ENCODE peak calls at places on chromosome 10, in five cellular contexts. One of them, this sample, is unnamed.

GRCh38 chr10:104043185-104043830 is 42.4 kb downstream of the COL17A1 start:
- DNase-seq in lower leg skin: peak
- DNase-seq in sigmoid colon: no peak
- DNase-seq in A549: no peak
- DNase-seq in heart left ventricle: no peak
- DNase-seq in this sample: no peak

GRCh38 chr10:106424981-106425380 is 739.5 kb downstream of the SORCS1 start:
- DNase-seq in sigmoid colon: no peak
- DNase-seq in heart left ventricle: no peak
- DNase-seq in lower leg skin: no peak
- DNase-seq in A549: peak
- DNase-seq in this sample: no peak

GRCh38 chr10:100483876-100484666 is 21.3 kb downstream of the WNT8B start:
- DNase-seq in lower leg skin: peak
- DNase-seq in A549: no peak
- DNase-seq in sigmoid colon: no peak
- DNase-seq in heart left ventricle: no peak
- DNase-seq in this sample: no peak

GRCh38 chr10:66180651-66181318 is 745.1 kb upstream of the LRRTM3 start:
- DNase-seq in A549: peak
- DNase-seq in lower leg skin: no peak
- DNase-seq in heart left ventricle: no peak
- DNase-seq in sigmoid colon: no peak
- DNase-seq in this sample: peak

GRCh38 chr10:6171891-6172354 is 30.8 kb upstream of the PFKFB3 start:
- DNase-seq in heart left ventricle: peak
- DNase-seq in lower leg skin: peak
- DNase-seq in A549: no peak
- DNase-seq in sigmoid colon: peak
- DNase-seq in this sample: no peak

GRCh38 chr10:60661627-60662026 is 116.7 kb upstream of the CDK1 start:
- DNase-seq in heart left ventricle: no peak
- DNase-seq in lower leg skin: no peak
- DNase-seq in sigmoid colon: no peak
- DNase-seq in A549: peak
- DNase-seq in this sample: peak

GRCh38 chr10:90461437-90462155 is 396.2 kb downstream of the HTR7 start:
- DNase-seq in lower leg skin: no peak
- DNase-seq in heart left ventricle: no peak
- DNase-seq in sigmoid colon: no peak
- DNase-seq in A549: no peak
- DNase-seq in this sample: no peak

GRCh38 chr10:60990663-60991062 is 46.7 kb upstream of the RHOBTB1 start:
- DNase-seq in lower leg skin: no peak
- DNase-seq in sigmoid colon: no peak
- DNase-seq in A549: no peak
- DNase-seq in heart left ventricle: no peak
- DNase-seq in this sample: no peak

GRCh38 chr10:101397140-101397539 is 43.2 kb downstream of the BTRC start:
- DNase-seq in lower leg skin: no peak
- DNase-seq in A549: peak
- DNase-seq in heart left ventricle: no peak
- DNase-seq in sigmoid colon: no peak
- DNase-seq in this sample: peak

GRCh38 chr10:131821378-131822012 is 79.3 kb upstream of the PPP2R2D start:
- DNase-seq in lower leg skin: peak
- DNase-seq in heart left ventricle: no peak
- DNase-seq in sigmoid colon: peak
- DNase-seq in A549: no peak
- DNase-seq in this sample: no peak

GRCh38 chr10:1382711-1383110 is 326.5 kb downstream of the WDR37 start:
- DNase-seq in A549: no peak
- DNase-seq in heart left ventricle: no peak
- DNase-seq in lower leg skin: peak
- DNase-seq in sigmoid colon: no peak
- DNase-seq in this sample: no peak

GRCh38 chr10:69726850-69727249 is 74.9 kb upstream of the COL13A1 start:
- DNase-seq in A549: no peak
- DNase-seq in sigmoid colon: no peak
- DNase-seq in heart left ventricle: no peak
- DNase-seq in lower leg skin: peak
- DNase-seq in this sample: no peak

GRCh38 chr10:7915923-7916322 is 97.6 kb downstream of the TAF3 start:
- DNase-seq in lower leg skin: no peak
- DNase-seq in A549: no peak
- DNase-seq in heart left ventricle: no peak
- DNase-seq in sigmoid colon: no peak
- DNase-seq in this sample: peak

GRCh38 chr10:75070478-75071163 is 40.8 kb upstream of the SAMD8 start:
- DNase-seq in sigmoid colon: no peak
- DNase-seq in heart left ventricle: peak
- DNase-seq in A549: no peak
- DNase-seq in lower leg skin: no peak
- DNase-seq in this sample: no peak

GRCh38 chr10:46237815-46238510 is 48.8 kb upstream of the ANTXRL start:
- DNase-seq in heart left ventricle: no peak
- DNase-seq in A549: no peak
- DNase-seq in lower leg skin: peak
- DNase-seq in sigmoid colon: no peak
- DNase-seq in this sample: no peak

GRCh38 chr10:80158598-80159127 is 26.1 kb downstream of the PLAC9 start:
- DNase-seq in A549: peak
- DNase-seq in lower leg skin: peak
- DNase-seq in sigmoid colon: peak
- DNase-seq in heart left ventricle: peak
- DNase-seq in this sample: peak

GRCh38 chr10:22712959-22713852 is 1.2 kb downstream of the PIP4K2A start:
- DNase-seq in A549: no peak
- DNase-seq in heart left ventricle: peak
- DNase-seq in lower leg skin: peak
- DNase-seq in sigmoid colon: no peak
- DNase-seq in this sample: peak

GRCh38 chr10:78041170-78042057 is 7.8 kb downstream of the RPS24 start:
- DNase-seq in sigmoid colon: no peak
- DNase-seq in A549: no peak
- DNase-seq in heart left ventricle: no peak
- DNase-seq in lower leg skin: no peak
- DNase-seq in this sample: no peak
- TF ChIP-seq POLR2A in sigmoid colon: no peak
- TF ChIP-seq POLR2A in A549: no peak
- TF ChIP-seq POLR2A in heart left ventricle: no peak
- TF ChIP-seq POLR2A in lower leg skin: no peak
- TF ChIP-seq POLR2A in this sample: no peak

DNA sequence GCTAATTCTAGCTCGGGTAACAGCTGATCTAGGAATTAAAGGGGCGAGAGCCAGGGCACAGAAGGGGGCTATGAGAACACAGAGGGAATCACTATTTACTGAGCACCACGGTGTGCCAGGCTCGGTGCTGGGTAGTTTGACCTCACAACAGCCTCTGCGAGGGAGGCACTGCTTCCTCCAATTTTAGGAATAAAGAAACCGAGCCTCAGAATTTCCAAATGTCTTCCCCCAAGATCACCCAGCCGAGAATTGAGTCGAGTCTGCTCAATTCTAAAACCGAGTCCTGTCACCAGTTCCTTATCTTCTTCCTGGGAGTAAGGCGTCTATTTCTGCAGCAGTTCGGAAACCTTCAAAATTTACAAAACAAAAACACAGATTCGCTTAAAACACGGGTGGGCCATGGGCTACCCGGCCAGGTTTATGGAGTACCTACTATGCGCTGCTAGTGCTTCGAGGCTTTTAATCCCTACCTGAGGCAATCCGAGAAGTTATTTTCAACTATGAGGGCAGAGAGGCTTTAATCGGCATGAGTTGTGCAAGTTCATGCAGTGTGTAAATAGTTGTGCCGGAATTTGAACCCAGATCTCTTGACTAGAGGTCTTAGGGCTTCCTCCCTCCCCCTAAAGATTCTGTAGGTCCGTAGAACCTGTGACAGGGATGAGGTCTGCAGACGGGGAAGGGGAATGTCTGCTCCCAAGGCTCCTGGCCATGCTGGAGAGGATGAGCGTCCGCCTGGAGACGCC is 873 bp upstream of the HMX2 start:
- DNase-seq in lower leg skin: no peak
- DNase-seq in sigmoid colon: no peak
- DNase-seq in heart left ventricle: no peak
- DNase-seq in A549: no peak
- DNase-seq in this sample: no peak
- TF ChIP-seq POLR2A in lower leg skin: no peak
- TF ChIP-seq POLR2A in sigmoid colon: no peak
- TF ChIP-seq POLR2A in heart left ventricle: no peak
- TF ChIP-seq POLR2A in A549: no peak
- TF ChIP-seq POLR2A in this sample: no peak

GRCh38 chr10:102645388-102645740 is 1.1 kb downstream of the TRIM8 start:
- DNase-seq in heart left ventricle: peak
- DNase-seq in A549: peak
- DNase-seq in sigmoid colon: peak
- DNase-seq in lower leg skin: no peak
- DNase-seq in this sample: no peak
- TF ChIP-seq POLR2A in heart left ventricle: no peak
- TF ChIP-seq POLR2A in A549: no peak
- TF ChIP-seq POLR2A in sigmoid colon: no peak
- TF ChIP-seq POLR2A in lower leg skin: no peak
- TF ChIP-seq POLR2A in this sample: no peak

GRCh38 chr10:95818663-95819062 is 62.7 kb downstream of the ENTPD1 start:
- DNase-seq in lower leg skin: no peak
- DNase-seq in A549: no peak
- DNase-seq in heart left ventricle: no peak
- DNase-seq in sigmoid colon: no peak
- DNase-seq in this sample: no peak

GRCh38 chr10:95818010-95818409 is 62.0 kb downstream of the ENTPD1 start:
- DNase-seq in lower leg skin: no peak
- DNase-seq in sigmoid colon: no peak
- DNase-seq in A549: no peak
- DNase-seq in heart left ventricle: no peak
- DNase-seq in this sample: no peak

GRCh38 chr10:95814011-95814727 is 58.2 kb downstream of the ENTPD1 start:
- DNase-seq in heart left ventricle: peak
- DNase-seq in A549: no peak
- DNase-seq in sigmoid colon: no peak
- DNase-seq in lower leg skin: no peak
- DNase-seq in this sample: peak

GRCh38 chr10:95815133-95815532 is 59.2 kb downstream of the ENTPD1 start:
- DNase-seq in heart left ventricle: no peak
- DNase-seq in sigmoid colon: no peak
- DNase-seq in lower leg skin: no peak
- DNase-seq in A549: no peak
- DNase-seq in this sample: no peak

DNA sequence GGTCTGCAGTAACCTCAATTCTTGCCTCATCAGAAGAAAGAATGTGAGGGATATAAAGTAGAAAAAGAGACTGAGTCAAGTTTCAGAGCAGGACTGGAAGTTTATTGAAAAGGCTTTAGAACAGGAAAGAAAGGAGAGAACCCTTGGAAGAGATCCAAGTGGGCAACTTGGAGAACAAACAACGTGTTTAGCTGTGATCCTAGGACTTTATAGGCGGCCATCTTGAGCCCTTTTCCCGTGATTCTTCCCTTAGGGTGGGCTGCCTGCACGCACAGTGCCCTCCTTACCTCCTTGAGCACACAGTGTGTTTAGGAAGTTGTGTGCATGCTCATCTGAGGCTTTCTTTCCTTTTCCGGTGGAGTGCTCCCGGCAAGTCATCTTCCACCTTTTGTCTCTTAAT is 59.7 kb downstream of the ENTPD1 start:
- DNase-seq in sigmoid colon: no peak
- DNase-seq in lower leg skin: no peak
- DNase-seq in heart left ventricle: no peak
- DNase-seq in A549: no peak
- DNase-seq in this sample: no peak
- TF ChIP-seq POLR2A in sigmoid colon: no peak
- TF ChIP-seq POLR2A in lower leg skin: no peak
- TF ChIP-seq POLR2A in heart left ventricle: no peak
- TF ChIP-seq POLR2A in A549: no peak
- TF ChIP-seq POLR2A in this sample: no peak

GRCh38 chr10:11270135-11270857 is 252.6 kb downstream of the CELF2 start:
- DNase-seq in lower leg skin: peak
- DNase-seq in heart left ventricle: peak
- DNase-seq in A549: peak
- DNase-seq in sigmoid colon: peak
- DNase-seq in this sample: peak
- TF ChIP-seq POLR2A in lower leg skin: no peak
- TF ChIP-seq POLR2A in heart left ventricle: no peak
- TF ChIP-seq POLR2A in A549: no peak
- TF ChIP-seq POLR2A in sigmoid colon: no peak
- TF ChIP-seq POLR2A in this sample: no peak

GRCh38 chr10:97321807-97322195 is 2.7 kb downstream of the FRAT1 start:
- DNase-seq in A549: no peak
- DNase-seq in sigmoid colon: no peak
- DNase-seq in heart left ventricle: no peak
- DNase-seq in lower leg skin: no peak
- DNase-seq in this sample: no peak
- TF ChIP-seq POLR2A in A549: no peak
- TF ChIP-seq POLR2A in sigmoid colon: no peak
- TF ChIP-seq POLR2A in heart left ventricle: no peak
- TF ChIP-seq POLR2A in lower leg skin: no peak
- TF ChIP-seq POLR2A in this sample: no peak

This sample was measured in H54.